ENCODE peak calls at places on chromosomes 5 and 9, in seven cellular contexts. H is coronary artery, P is pancreas, G is HL-60, O is endodermal cell, X is RWPE1, S is neural crest cell. B is an unnamed sample.

GRCh38 chr9:114027159-114027895 is 50.8 kb downstream of the AMBP start:
- DNase-seq in S (no peak), H (peak), G (no peak), O (peak), P (no peak), X (no peak), B (no peak)

GRCh38 chr9:36276840-36277239 is 18.6 kb upstream of the GNE start:
- DNase-seq in G (no peak), H (no peak), X (no peak), O (no peak), P (no peak), S (no peak), B (no peak)

GRCh38 chr9:134396258-134396742 is 70.0 kb downstream of the RXRA start:
- DNase-seq in H (no peak), O (no peak), S (no peak), G (peak), P (no peak), X (no peak), B (no peak)

GRCh38 chr9:112404367-112404979 is 24.6 kb downstream of the HSDL2 start:
- DNase-seq in P (no peak), H (no peak), O (no peak), S (no peak), X (no peak), G (no peak), B (no peak)

GRCh38 chr9:87109851-87110250 is 162.5 kb upstream of the GAS1 start:
- DNase-seq in G (no peak), O (no peak), H (no peak), S (no peak), P (no peak), X (no peak), B (no peak)

GRCh38 chr5:100311811-100312210 is 223.4 kb upstream of the FAM174A start:
- DNase-seq in O (no peak), H (no peak), S (no peak), X (no peak), G (no peak), P (no peak), B (no peak)

GRCh38 chr5:107815109-107815508 is 144.4 kb upstream of the EFNA5 start:
- DNase-seq in O (no peak), H (no peak), G (no peak), X (no peak), S (no peak), P (no peak), B (no peak)

GRCh38 chr5:111439473-111440075 is 72.8 kb downstream of the STARD4 start:
- DNase-seq in S (no peak), X (peak), P (no peak), H (no peak), G (no peak), O (no peak), B (no peak)

GRCh38 chr9:134936762-134937555 is 19.2 kb upstream of the FCN1 start:
- DNase-seq in S (no peak), G (no peak), H (no peak), P (no peak), O (no peak), X (no peak), B (no peak)

GRCh38 chr5:55546991-55547390 is 12.2 kb upstream of the PLPP1 start:
- DNase-seq in S (no peak), P (no peak), G (no peak), O (no peak), H (no peak), X (no peak), B (no peak)

GRCh38 chr9:17315341-17315740 is 180.5 kb downstream of the CNTLN start:
- DNase-seq in S (no peak), G (no peak), H (no peak), P (no peak), X (no peak), O (no peak), B (no peak)

GRCh38 chr5:415928-416635 is 26.9 kb upstream of the EXOC3 start:
- DNase-seq in P (no peak), H (no peak), X (no peak), G (no peak), O (peak), S (peak), B (peak)

GRCh38 chr5:126577415-126577814 is 17.6 kb downstream of the ALDH7A1 start:
- DNase-seq in G (no peak), S (no peak), H (no peak), X (no peak), P (no peak), O (no peak), B (no peak)

GRCh38 chr5:14829396-14829795 is 42.2 kb downstream of the ANKH start:
- DNase-seq in X (no peak), O (no peak), S (no peak), P (no peak), H (no peak), G (no peak), B (no peak)

GRCh38 chr9:2289234-2289755 is 274.1 kb downstream of the SMARCA2 start:
- DNase-seq in O (peak), G (no peak), P (no peak), S (no peak), H (no peak), X (no peak), B (no peak)

GRCh38 chr5:53543401-53543800 is 17.0 kb upstream of the NDUFS4 start:
- DNase-seq in X (no peak), G (no peak), O (no peak), P (no peak), S (no peak), H (no peak), B (no peak)

GRCh38 chr9:27528278-27528885 is 1.2 kb downstream of the MOB3B start:
- DNase-seq in O (peak), H (peak), S (peak), G (no peak), X (peak), P (peak), B (peak)

GRCh38 chr5:164600929-164601535 is 1095.6 kb downstream of the MAT2B start:
- DNase-seq in H (no peak), G (no peak), S (no peak), P (no peak), O (no peak), X (no peak), B (no peak)

GRCh38 chr9:76932778-76933177 is 26.9 kb upstream of the PRUNE2 start:
- DNase-seq in X (no peak), P (no peak), H (no peak), G (no peak), O (no peak), S (no peak), B (no peak)

GRCh38 chr9:73095425-73095824 is 56.2 kb upstream of the ANXA1 start:
- DNase-seq in S (no peak), X (no peak), G (no peak), O (no peak), H (no peak), P (no peak), B (no peak)

GRCh38 chr5:41508696-41509398 is 1.6 kb downstream of the PLCXD3 start:
- DNase-seq in H (no peak), X (no peak), G (no peak), P (no peak), O (no peak), S (no peak), B (no peak)

GRCh38 chr5:102600964-102601363 is 102.2 kb upstream of the SLCO6A1 start:
- DNase-seq in P (no peak), G (no peak), X (no peak), H (no peak), S (no peak), O (no peak), B (no peak)

GRCh38 chr5:32814141-32814540 is 103.0 kb downstream of the NPR3 start:
- DNase-seq in H (no peak), S (no peak), P (no peak), G (no peak), X (no peak), O (no peak), B (no peak)

GRCh38 chr9:127405344-127406125 is 8.6 kb downstream of the SLC2A8 start:
- DNase-seq in O (no peak), S (no peak), P (no peak), G (no peak), X (no peak), H (no peak), B (no peak)

GRCh38 chr9:78437721-78438610 is 141.0 kb downstream of the PSAT1 start:
- DNase-seq in X (no peak), H (no peak), G (no peak), S (no peak), P (no peak), O (no peak), B (no peak)

GRCh38 chr5:133369161-133369783 is 243.1 kb downstream of the FSTL4 start:
- DNase-seq in P (no peak), S (no peak), O (no peak), X (no peak), G (no peak), H (peak), B (no peak)

GRCh38 chr5:115577329-115577728 is 24.9 kb downstream of the TICAM2 start:
- DNase-seq in S (no peak), P (no peak), X (no peak), H (no peak), O (no peak), G (no peak), B (no peak)

GRCh38 chr5:63963080-63963735 is 963 bp upstream of the HTR1A start:
- DNase-seq in P (no peak), O (peak), H (no peak), X (peak), G (peak), S (peak), B (peak)

GRCh38 chr9:129990269-129991005 is 52.6 kb downstream of the FNBP1 start:
- DNase-seq in H (no peak), O (no peak), G (no peak), X (no peak), P (no peak), S (no peak), B (no peak)

GRCh38 chr9:90964101-90965020 is 162.7 kb downstream of the SYK start:
- DNase-seq in G (no peak), H (no peak), P (peak), O (peak), S (peak), X (no peak), B (peak)
- TF ChIP-seq CTCF in G (no peak), H (no peak), P (no peak), O (peak), S (no peak), X (no peak), B (no peak)

DNA sequence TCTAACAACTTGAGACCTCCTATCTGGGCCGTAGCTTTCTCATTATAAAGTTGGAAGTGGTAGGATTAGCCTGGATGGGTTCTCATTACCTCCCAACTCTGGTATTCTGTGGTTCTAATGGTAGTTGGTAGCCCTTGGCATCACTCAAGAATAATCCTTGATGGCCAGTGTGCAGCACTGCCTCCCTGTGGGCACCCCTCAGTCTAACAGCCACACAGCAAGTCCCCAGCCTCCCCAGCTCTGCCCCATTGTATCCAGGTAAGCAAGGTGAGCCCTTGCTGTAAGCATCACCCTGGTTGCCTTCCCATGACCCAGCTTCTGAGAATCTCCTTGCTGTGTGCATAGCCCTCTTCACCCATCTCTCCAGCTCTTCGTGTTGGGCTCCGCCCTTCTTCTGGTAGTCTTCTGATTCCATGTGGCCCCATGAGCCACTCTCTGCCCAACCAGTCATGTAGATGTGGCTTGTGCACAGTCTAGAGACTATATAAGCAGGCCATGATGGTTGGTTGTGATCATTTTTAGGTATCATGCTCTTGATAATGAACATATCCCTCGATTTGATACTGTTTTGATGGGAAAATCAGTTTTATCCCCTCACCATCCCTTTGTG is 57.6 kb upstream of the GRHPR start:
- DNase-seq in P (no peak), X (no peak), H (no peak), O (peak), G (no peak), S (no peak), B (no peak)
- TF ChIP-seq CTCF in P (no peak), X (no peak), H (no peak), O (peak), G (no peak), S (peak), B (no peak)

GRCh38 chr9:6739218-6739617 is 18.6 kb upstream of the KDM4C start:
- DNase-seq in O (no peak), P (no peak), H (no peak), S (no peak), G (no peak), X (no peak), B (no peak)
- TF ChIP-seq CTCF in O (peak), P (no peak), H (no peak), S (peak), G (no peak), X (peak), B (no peak)

GRCh38 chr5:140043508-140043872 is 391 bp upstream of the NRG2 start:
- DNase-seq in O (peak), H (no peak), G (no peak), P (no peak), X (peak), S (no peak), B (no peak)

GRCh38 chr5:140041099-140041491 is 2.0 kb downstream of the NRG2 start:
- DNase-seq in P (no peak), X (no peak), G (no peak), H (no peak), S (no peak), O (no peak), B (no peak)

GRCh38 chr5:140044041-140044440 is 942 bp upstream of the NRG2 start:
- DNase-seq in X (no peak), O (no peak), H (no peak), S (no peak), P (no peak), G (no peak), B (no peak)

GRCh38 chr5:140041492-140042421 is 1.3 kb downstream of the NRG2 start:
- DNase-seq in X (peak), P (peak), G (no peak), H (peak), S (peak), O (peak), B (peak)

GRCh38 chr5:140042551-140043507 is at the start of gene NRG2:
- DNase-seq in H (peak), P (peak), G (peak), X (peak), S (peak), O (peak), B (peak)
- TF ChIP-seq CTCF in H (peak), P (no peak), G (no peak), X (peak), S (peak), O (peak), B (peak)

B was measured in nephron progenitor cell.